ENCODE peak calls at places on chromosomes 7 and 10, in four cellular contexts. M is HFF-Myc, G is HCT116, P is substantia nigra. C is an unnamed sample.

GRCh38 chr10:36888925-36889573 is 236.3 kb upstream of the ANKRD30A start:
- DNase-seq in G (peak; percentile 8), P (no peak), M (no peak), C (peak; percentile 19)

GRCh38 chr10:46517541-46517940 is 38.9 kb downstream of the GPRIN2 start:
- DNase-seq in G (no peak), M (no peak), P (no peak), C (no peak)

GRCh38 chr7:126440542-126440941 is 812.2 kb downstream of the GRM8 start:
- DNase-seq in M (no peak), P (no peak), G (no peak), C (no peak)

GRCh38 chr7:90629306-90629918 is 33.3 kb downstream of the CDK14 start:
- DNase-seq in G (peak; percentile 31), P (no peak), M (peak; percentile 33), C (peak; percentile 61)

GRCh38 chr7:140719711-140720110 is 23.2 kb downstream of the NDUFB2 start:
- DNase-seq in P (no peak), M (no peak), G (no peak), C (no peak)

GRCh38 chr10:1063232-1063862 is 7.2 kb downstream of the WDR37 start:
- DNase-seq in P (no peak), G (no peak), M (no peak), C (no peak)

GRCh38 chr10:79137404-79137803 is 68.6 kb downstream of the ZMIZ1 start:
- DNase-seq in P (no peak), G (no peak), M (no peak), C (no peak)

GRCh38 chr10:79078367-79079073 is 9.8 kb downstream of the ZMIZ1 start:
- DNase-seq in M (no peak), P (no peak), G (no peak), C (no peak)

GRCh38 chr7:105567024-105567423 is 14.3 kb downstream of the EFCAB10 start:
- DNase-seq in G (no peak), M (no peak), P (no peak), C (no peak)

GRCh38 chr10:79102056-79102874 is 33.5 kb downstream of the ZMIZ1 start:
- DNase-seq in M (no peak), G (no peak), P (no peak), C (no peak)

GRCh38 chr10:103854265-103854686 is 1.1 kb downstream of the SH3PXD2A start:
- DNase-seq in P (no peak), M (no peak), G (no peak), C (no peak)

GRCh38 chr10:21764790-21765189 is 230.8 kb downstream of the MLLT10 start:
- DNase-seq in P (no peak), M (no peak), G (no peak), C (no peak)

GRCh38 chr10:18666810-18667209 is 7.6 kb downstream of the ARL5B start:
- DNase-seq in G (no peak), P (no peak), M (no peak), C (no peak)

GRCh38 chr10:132884691-132885271 is 57.6 kb downstream of the CFAP46 start:
- DNase-seq in G (no peak), M (no peak), P (no peak), C (no peak)

GRCh38 chr10:43140414-43140813 is 2.2 kb downstream of the CSGALNACT2 start:
- DNase-seq in P (no peak), G (no peak), M (no peak), C (no peak)

GRCh38 chr7:29793507-29793906 is 12.8 kb upstream of the WIPF3 start:
- DNase-seq in M (no peak), P (no peak), G (no peak), C (no peak)

GRCh38 chr10:112512294-112512693 is 65.3 kb downstream of the VTI1A start:
- DNase-seq in P (no peak), M (no peak), G (no peak), C (no peak)

GRCh38 chr10:70267161-70267933 is 16.5 kb downstream of the NPFFR1 start:
- DNase-seq in P (no peak), G (peak; percentile 73), M (peak; percentile 94), C (no peak)

GRCh38 chr7:98324782-98325181 is 43.3 kb downstream of the BRI3 start:
- DNase-seq in M (no peak), G (no peak), P (no peak), C (no peak)

GRCh38 chr7:1065263-1066260 is 21.2 kb downstream of the GPR146 start:
- DNase-seq in P (peak; percentile 78), M (no peak), G (no peak), C (peak; percentile 81)

GRCh38 chr10:96578022-96578421 is 8.8 kb downstream of the TM9SF3 start:
- DNase-seq in M (no peak), G (no peak), P (no peak), C (no peak)

GRCh38 chr10:123117644-123118409 is 17.9 kb upstream of the HMX3 start:
- DNase-seq in P (no peak), M (no peak), G (no peak), C (no peak)

GRCh38 chr7:74586258-74587200 is 71.0 kb upstream of the GTF2I start:
- DNase-seq in P (no peak), G (no peak), M (no peak), C (no peak)

GRCh38 chr7:24851791-24852190 is 94.5 kb upstream of the GSDME start:
- DNase-seq in P (no peak), M (no peak), G (no peak), C (no peak)

GRCh38 chr10:58856508-58857240 is 319.8 kb upstream of the PHYHIPL start:
- DNase-seq in G (peak; percentile 24), P (no peak), M (peak; percentile 68), C (no peak)

GRCh38 chr7:19560111-19560883 is 148.5 kb downstream of the POLR1F start:
- DNase-seq in M (no peak), P (no peak), G (no peak), C (no peak)

GRCh38 chr10:129513312-129513711 is 46.3 kb downstream of the MGMT start:
- DNase-seq in P (no peak), G (no peak), M (no peak), C (no peak)